ENCODE peak calls at places on chromosome 9, in seven cellular contexts. W is tibial nerve; Z is tibial artery; H is sigmoid colon; T is brain microvascular endothelial cell; N is CD4-positive, alpha-beta T cell; F is esophagus squamous epithelium. B is an unnamed sample.

GRCh38 chr9:3527653-3527960 is 1.8 kb upstream of the RFX3 start:
- DNase-seq in N (no peak), W (no peak), Z (no peak), H (no peak), F (no peak), T (no peak), B (no peak)

GRCh38 chr9:135023389-135023788 is 64.1 kb upstream of the OLFM1 start:
- DNase-seq in T (peak; percentile 1), W (no peak), F (no peak), Z (no peak), H (no peak), N (no peak), B (no peak)

GRCh38 chr9:134985451-134985850 is 67.7 kb upstream of the FCN1 start:
- DNase-seq in Z (peak; percentile 19), F (no peak), N (no peak), H (peak; percentile 21), W (no peak), T (no peak), B (no peak)

GRCh38 chr9:90883661-90884060 is 82.0 kb downstream of the SYK start:
- DNase-seq in H (no peak), W (no peak), N (no peak), F (no peak), T (no peak), Z (no peak), B (no peak)

GRCh38 chr9:86396412-86396811 is 42.2 kb upstream of the TUT7 start:
- DNase-seq in W (no peak), H (no peak), T (no peak), Z (no peak), N (no peak), F (no peak), B (no peak)

GRCh38 chr9:78595200-78595945 is 298.4 kb downstream of the PSAT1 start:
- DNase-seq in T (peak; percentile 37), W (no peak), H (no peak), N (no peak), F (no peak), Z (no peak), B (no peak)

GRCh38 chr9:3526903-3527652 is 1.3 kb upstream of the RFX3 start:
- DNase-seq in W (no peak), N (no peak), Z (peak; percentile 62), H (no peak), T (peak; percentile 5), F (no peak), B (no peak)

GRCh38 chr9:7668541-7668940 is 131.0 kb downstream of the DMAC1 start:
- DNase-seq in Z (no peak), N (no peak), T (no peak), W (no peak), F (no peak), H (no peak), B (no peak)

GRCh38 chr9:32589083-32589713 is 16.2 kb upstream of the NDUFB6 start:
- DNase-seq in H (no peak), F (no peak), W (no peak), T (peak; percentile 39), N (no peak), Z (no peak), B (no peak)

GRCh38 chr9:114184071-114184470 is 28.7 kb downstream of the COL27A1 start:
- DNase-seq in Z (no peak), N (no peak), H (no peak), T (peak; percentile 43), F (no peak), W (no peak), B (no peak)

GRCh38 chr9:91533382-91533781 is 109.8 kb upstream of the NFIL3 start:
- DNase-seq in N (no peak), H (no peak), W (no peak), F (no peak), T (peak; percentile 28), Z (no peak), B (no peak)

GRCh38 chr9:36956908-36957307 is 77.2 kb downstream of the PAX5 start:
- DNase-seq in T (no peak), Z (no peak), H (no peak), N (no peak), W (no peak), F (no peak), B (no peak)

GRCh38 chr9:121210536-121210935 is 8.9 kb upstream of the RAB14 start:
- DNase-seq in T (no peak), H (no peak), W (no peak), F (no peak), Z (no peak), N (no peak), B (no peak)

GRCh38 chr9:10703139-10703538 is 90.3 kb upstream of the PTPRD start:
- DNase-seq in H (no peak), Z (no peak), T (no peak), W (no peak), F (no peak), N (no peak), B (no peak)

GRCh38 chr9:131734165-131734610 is 5.7 kb downstream of the RAPGEF1 start:
- DNase-seq in Z (no peak), N (peak; percentile 46), T (no peak), W (no peak), F (no peak), H (no peak), B (no peak)

GRCh38 chr9:133788819-133789733 is 50.9 kb upstream of the SARDH start:
- DNase-seq in W (no peak), N (no peak), F (no peak), H (no peak), Z (no peak), T (no peak), B (no peak)

GRCh38 chr9:17611342-17611741 is 32.5 kb downstream of the SH3GL2 start:
- DNase-seq in F (no peak), T (no peak), W (no peak), N (no peak), H (no peak), Z (no peak), B (no peak)

DNA sequence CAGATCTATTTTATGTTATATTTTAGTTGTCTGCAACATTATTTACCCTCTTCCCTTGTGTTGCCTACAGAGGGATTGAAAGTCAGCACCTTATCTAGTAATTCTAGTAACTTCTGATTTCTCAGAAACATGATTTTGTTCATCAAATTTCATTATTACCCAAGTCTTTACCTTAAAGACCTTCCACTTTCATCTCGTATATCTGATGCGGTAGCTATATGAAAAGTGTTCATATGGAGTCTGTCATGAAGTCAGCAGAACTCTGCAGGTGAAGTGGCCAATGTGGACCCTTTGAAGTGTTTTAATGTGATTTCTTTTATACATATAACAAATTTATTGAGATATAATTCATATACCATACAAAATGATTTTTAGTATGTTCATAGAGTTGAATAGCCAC is 40.0 kb downstream of the SLC44A1 start:
- DNase-seq in F (no peak), W (no peak), H (no peak), T (no peak), Z (no peak), N (no peak), B (no peak)
- TF ChIP-seq CTCF in F (no peak), W (no peak), H (no peak), T (no peak), Z (no peak), N (no peak), B (no peak)

GRCh38 chr9:109421034-109421700 is 76.9 kb downstream of the PTPN3 start:
- DNase-seq in W (no peak), N (no peak), H (no peak), F (no peak), Z (no peak), T (no peak), B (no peak)

GRCh38 chr9:109417585-109418544 is 80.2 kb downstream of the PTPN3 start:
- DNase-seq in H (no peak), T (no peak), W (no peak), Z (no peak), F (no peak), N (no peak), B (no peak)

GRCh38 chr9:109417054-109417453 is 81.1 kb downstream of the PTPN3 start:
- DNase-seq in H (no peak), T (no peak), Z (no peak), F (no peak), N (no peak), W (no peak), B (no peak)

GRCh38 chr9:109419531-109419930 is 78.6 kb downstream of the PTPN3 start:
- DNase-seq in H (no peak), W (no peak), F (no peak), T (no peak), Z (no peak), N (no peak), B (no peak)

DNA sequence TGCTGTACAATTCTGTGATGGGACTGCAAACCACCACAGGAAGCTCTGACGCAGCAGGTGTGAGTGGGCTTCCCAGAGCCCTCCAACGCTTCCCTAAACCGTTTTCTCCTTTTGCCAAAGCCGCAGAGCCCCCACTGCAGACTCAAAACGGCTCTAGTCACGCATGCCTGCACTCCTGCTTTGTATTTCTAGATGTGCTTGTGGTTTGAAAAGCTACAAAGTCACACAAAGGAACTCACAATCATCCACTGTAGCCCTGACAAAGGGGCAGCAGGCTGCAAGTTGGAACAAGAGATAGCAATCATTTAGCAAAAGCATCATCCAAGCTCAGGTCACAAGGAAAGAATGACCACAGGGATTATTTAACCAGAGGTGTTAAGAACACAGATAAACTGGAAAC is 79.3 kb downstream of the PTPN3 start:
- DNase-seq in H (no peak), Z (no peak), T (no peak), W (no peak), N (no peak), F (no peak), B (no peak)
- H3K27ac ChIP-seq in H (no peak overlapping the region), Z (no peak overlapping the region), T (no peak overlapping the region), W (no peak overlapping the region), N (no peak overlapping the region), F (no peak overlapping the region), B (no peak overlapping the region)

GRCh38 chr9:129482521-129483466 is 138.1 kb downstream of the C9orf50 start:
- DNase-seq in Z (peak; percentile 96), H (peak; percentile 96), N (no peak), T (peak; percentile 78), F (no peak), W (peak; percentile 89), B (peak; percentile 91)
- TF ChIP-seq CTCF in Z (no peak), H (no peak), N (no peak), T (peak; percentile 22), F (no peak), W (peak; percentile 7), B (no peak)

GRCh38 chr9:137298983-137299521 is 3.0 kb downstream of the NRARP start:
- DNase-seq in Z (no peak), N (no peak), F (no peak), H (no peak), W (no peak), T (no peak), B (no peak)

GRCh38 chr9:137298401-137298982 is 3.6 kb downstream of the NRARP start:
- DNase-seq in T (peak; percentile 61), N (no peak), F (no peak), W (no peak), Z (no peak), H (no peak), B (no peak)

GRCh38 chr9:137296214-137297059 is 5.6 kb downstream of the NRARP start:
- DNase-seq in F (no peak), W (no peak), T (peak; percentile 86), H (no peak), Z (no peak), N (no peak), B (no peak)

GRCh38 chr9:137297060-137297664 is 4.9 kb downstream of the NRARP start:
- DNase-seq in N (no peak), W (no peak), Z (no peak), T (no peak), H (no peak), F (no peak), B (no peak)

DNA sequence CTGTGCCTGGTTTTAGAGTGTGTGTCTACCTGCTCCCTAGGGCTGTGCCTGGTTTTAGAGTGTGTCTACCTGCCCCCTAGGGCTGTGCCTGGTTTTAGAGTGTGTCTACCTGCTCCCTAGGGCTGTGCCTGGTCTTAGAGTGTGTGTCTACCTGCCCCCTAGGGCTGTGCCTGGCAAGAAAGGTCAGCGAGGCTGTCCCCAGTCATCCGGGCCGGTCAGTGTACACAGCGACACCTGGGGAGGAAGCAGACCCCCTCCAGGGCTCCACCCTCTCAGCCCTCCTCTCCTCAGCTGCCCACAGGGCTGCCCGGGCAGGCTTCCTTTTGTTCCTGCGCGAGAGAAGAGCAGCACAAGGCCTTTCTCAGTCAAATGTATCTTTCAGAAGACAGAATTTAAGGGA is 4.1 kb downstream of the NRARP start:
- DNase-seq in N (no peak), W (no peak), T (no peak), H (no peak), F (no peak), Z (no peak), B (no peak)
- H3K27ac ChIP-seq in N (no peak overlapping the region), W (peak overlapping the region; percentile 72), T (peak overlapping the region; percentile 55), H (peak overlapping the region; percentile 43), F (peak overlapping the region; percentile 31), Z (no peak overlapping the region), B (peak overlapping the region; percentile 76)

B was measured in coronary artery.